ENCODE peak calls at places on chromosomes 1 and 21, in six cellular contexts. Y is brain microvascular endothelial cell, B is HCT116, U is fibroblast of the aortic adventitia, N is gastrocnemius medialis, R is AG10803. K is an unnamed sample.

GRCh38 chr1:157968951-157969350 is 24.5 kb upstream of the KIRREL1 start:
- DNase-seq in Y (peak), B (no peak), U (peak), N (no peak), R (peak), K (no peak)

GRCh38 chr1:204075116-204075636 is 2.3 kb downstream of the SOX13 start:
- DNase-seq in Y (no peak), B (no peak), U (peak), N (no peak), R (peak), K (no peak)

GRCh38 chr1:47231314-47232186 is 475 bp downstream of the TAL1 start:
- DNase-seq in Y (peak), B (no peak), U (peak), N (no peak), R (peak), K (peak)

GRCh38 chr1:113818585-113818984 is 6.3 kb upstream of the RSBN1 start:
- DNase-seq in Y (no peak), B (no peak), U (no peak), N (no peak), R (no peak), K (no peak)

GRCh38 chr1:99758073-99758511 is 8.3 kb downstream of the FRRS1 start:
- DNase-seq in Y (no peak), B (no peak), U (no peak), N (no peak), R (peak), K (no peak)

GRCh38 chr1:14190508-14190907 is 408.0 kb upstream of the KAZN start:
- DNase-seq in Y (no peak), B (no peak), U (no peak), N (no peak), R (no peak), K (no peak)

GRCh38 chr1:81681570-81681969 is 119.2 kb upstream of the ADGRL2 start:
- DNase-seq in Y (no peak), B (no peak), U (peak), N (no peak), R (peak), K (no peak)

GRCh38 chr1:90706437-90707362 is 10.4 kb downstream of the BARHL2 start:
- DNase-seq in Y (no peak), B (no peak), U (no peak), N (no peak), R (no peak), K (no peak)

GRCh38 chr21:28207776-28208175 is 784.9 kb downstream of the LTN1 start:
- DNase-seq in Y (peak), B (no peak), U (peak), N (no peak), R (peak), K (no peak)

GRCh38 chr1:56024155-56024554 is 555.2 kb downstream of the PLPP3 start:
- DNase-seq in Y (no peak), B (no peak), U (no peak), N (no peak), R (no peak), K (no peak)

GRCh38 chr1:222616535-222616934 is 1.4 kb upstream of the MIA3 start:
- DNase-seq in Y (peak), B (no peak), U (peak), N (no peak), R (peak), K (peak)

GRCh38 chr1:64915381-64916274 is 50.7 kb downstream of the JAK1 start:
- DNase-seq in Y (peak), B (no peak), U (peak), N (no peak), R (peak), K (no peak)

GRCh38 chr1:59244891-59245290 is 52.0 kb upstream of the FGGY start:
- DNase-seq in Y (no peak), B (no peak), U (no peak), N (no peak), R (no peak), K (no peak)

GRCh38 chr1:185696419-185697150 is 37.6 kb upstream of the HMCN1 start:
- DNase-seq in Y (no peak), B (no peak), U (no peak), N (no peak), R (peak), K (no peak)

GRCh38 chr1:72284084-72284397 is 1.7 kb upstream of the NEGR1 start:
- DNase-seq in Y (no peak), B (no peak), U (no peak), N (no peak), R (no peak), K (no peak)

GRCh38 chr1:201675143-201675542 is 136.2 kb downstream of the NAV1 start:
- DNase-seq in Y (no peak), B (no peak), U (no peak), N (no peak), R (peak), K (no peak)

GRCh38 chr1:18722270-18722669 is 91.6 kb downstream of the PAX7 start:
- DNase-seq in Y (no peak), B (no peak), U (no peak), N (no peak), R (no peak), K (no peak)

GRCh38 chr1:37056201-37056764 is 22.0 kb upstream of the GRIK3 start:
- DNase-seq in Y (no peak), B (no peak), U (no peak), N (no peak), R (no peak), K (no peak)

GRCh38 chr21:36156815-36157670 is at the start of gene DOP1B:
- DNase-seq in Y (no peak), B (no peak), U (no peak), N (no peak), R (no peak), K (peak)

GRCh38 chr1:41238311-41239094 is 3.6 kb downstream of the SCMH1 start:
- DNase-seq in Y (no peak), B (no peak), U (no peak), N (no peak), R (no peak), K (no peak)

GRCh38 chr1:208420021-208420420 is 175.8 kb upstream of the PLXNA2 start:
- DNase-seq in Y (no peak), B (no peak), U (no peak), N (no peak), R (no peak), K (no peak)

GRCh38 chr1:15426492-15427279 is 11.6 kb upstream of the CTRC start:
- DNase-seq in Y (no peak), B (no peak), U (no peak), N (no peak), R (no peak), K (no peak)
- TF ChIP-seq CTCF in Y (peak), B (no peak), U (no peak), N (no peak), R (no peak), K (no peak)

GRCh38 chr1:118985611-118986290 is 2.4 kb downstream of the TBX15 start:
- DNase-seq in Y (no peak), B (no peak), U (no peak), N (no peak), R (no peak), K (peak)

GRCh38 chr1:118983558-118984021 is 4.6 kb downstream of the TBX15 start:
- DNase-seq in Y (peak), B (no peak), U (no peak), N (no peak), R (peak), K (no peak)

GRCh38 chr1:118984990-118985608 is 3.0 kb downstream of the TBX15 start:
- DNase-seq in Y (no peak), B (no peak), U (no peak), N (no peak), R (no peak), K (no peak)

GRCh38 chr1:118982816-118983557 is 5.2 kb downstream of the TBX15 start:
- DNase-seq in Y (no peak), B (no peak), U (no peak), N (no peak), R (no peak), K (no peak)

DNA sequence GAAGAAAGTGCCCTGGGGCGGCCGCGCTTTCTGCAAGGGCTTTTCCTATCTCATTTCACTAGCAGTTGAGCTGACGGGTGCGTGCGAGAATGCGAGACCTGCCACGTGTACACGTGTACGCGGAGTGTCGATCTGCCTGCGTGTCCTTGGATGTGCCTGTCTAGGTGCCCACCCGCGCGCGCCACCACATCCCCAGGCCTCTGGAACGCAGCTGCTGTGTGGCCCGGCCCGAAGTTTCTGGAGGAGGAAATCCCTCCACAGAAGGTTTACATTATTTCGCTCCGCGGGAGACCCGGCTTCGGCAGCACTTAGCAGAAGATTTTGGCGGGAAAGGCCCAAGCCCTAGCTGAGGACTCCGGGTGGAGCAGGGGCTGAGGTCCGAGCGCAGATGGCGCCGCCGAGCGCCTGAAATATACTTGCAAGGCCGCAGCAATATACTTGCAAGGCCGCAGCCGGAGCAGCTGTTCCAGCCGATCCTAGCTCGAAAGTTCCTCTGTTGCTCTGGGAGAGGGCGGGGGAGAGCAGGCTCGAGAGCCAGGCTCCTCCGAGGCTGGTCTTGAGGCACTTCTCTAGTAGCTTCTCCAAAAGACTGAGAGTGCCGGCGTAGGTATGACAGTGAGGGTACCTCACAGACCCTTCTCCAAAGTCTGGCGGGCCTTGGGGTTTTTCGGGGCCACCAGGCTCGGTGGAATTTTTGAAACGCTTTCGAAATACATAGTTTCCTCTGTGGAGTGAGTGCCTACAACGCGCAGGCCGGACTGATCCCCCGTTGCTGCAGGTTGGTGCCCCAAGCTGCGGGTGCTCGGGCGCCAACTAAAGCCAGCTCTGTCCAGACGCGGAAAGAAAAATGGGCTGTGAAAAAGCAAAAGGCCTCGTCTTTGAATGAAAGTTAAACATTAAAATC is 3.8 kb downstream of the TBX15 start:
- DNase-seq in Y (peak), B (no peak), U (no peak), N (no peak), R (peak), K (peak)
- H3K4me3 ChIP-seq in Y (peak), B (no peak), U (no peak), N (peak), R (peak), K (no peak)

DNA sequence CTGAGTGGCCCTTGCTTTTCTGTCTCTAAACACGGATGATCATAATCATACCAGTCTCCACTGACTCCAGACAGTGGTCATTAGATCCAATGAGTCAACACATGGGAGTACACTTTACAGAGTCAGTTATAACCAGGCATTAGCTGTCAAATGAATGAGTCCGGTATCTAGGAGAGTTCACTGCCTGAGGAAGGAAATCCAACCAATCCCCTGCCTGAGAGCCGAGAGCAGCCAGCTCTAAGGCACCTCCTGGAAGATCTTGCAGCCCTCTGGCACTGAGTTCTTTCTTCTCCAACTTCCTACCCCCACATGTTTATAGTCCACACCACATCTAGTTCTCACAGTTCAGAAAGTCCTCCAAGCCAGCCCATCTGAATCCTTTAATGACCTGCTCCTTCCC is 29.4 kb upstream of the RBM15 start:
- DNase-seq in Y (peak), B (no peak), U (peak), N (no peak), R (peak), K (no peak)
- TF ChIP-seq CTCF in Y (peak), B (no peak), U (peak), N (no peak), R (peak), K (no peak)

GRCh38 chr1:6419397-6419802 is 319 bp downstream of the HES2 start:
- DNase-seq in Y (no peak), B (no peak), U (no peak), N (no peak), R (no peak), K (no peak)

GRCh38 chr1:6420594-6421042 is 899 bp upstream of the HES2 start:
- DNase-seq in Y (no peak), B (no peak), U (no peak), N (no peak), R (no peak), K (no peak)

GRCh38 chr1:6417961-6418667 is 1.6 kb downstream of the HES2 start:
- DNase-seq in Y (no peak), B (no peak), U (no peak), N (no peak), R (no peak), K (no peak)

GRCh38 chr1:6419803-6420593 is at the start of gene HES2:
- DNase-seq in Y (no peak), B (no peak), U (no peak), N (no peak), R (no peak), K (no peak)

GRCh38 chr1:6418668-6419396 is 887 bp downstream of the HES2 start:
- DNase-seq in Y (no peak), B (no peak), U (no peak), N (no peak), R (no peak), K (no peak)
- H3K4me3 ChIP-seq in Y (no peak), B (peak), U (no peak), N (peak), R (no peak), K (peak)

DNA sequence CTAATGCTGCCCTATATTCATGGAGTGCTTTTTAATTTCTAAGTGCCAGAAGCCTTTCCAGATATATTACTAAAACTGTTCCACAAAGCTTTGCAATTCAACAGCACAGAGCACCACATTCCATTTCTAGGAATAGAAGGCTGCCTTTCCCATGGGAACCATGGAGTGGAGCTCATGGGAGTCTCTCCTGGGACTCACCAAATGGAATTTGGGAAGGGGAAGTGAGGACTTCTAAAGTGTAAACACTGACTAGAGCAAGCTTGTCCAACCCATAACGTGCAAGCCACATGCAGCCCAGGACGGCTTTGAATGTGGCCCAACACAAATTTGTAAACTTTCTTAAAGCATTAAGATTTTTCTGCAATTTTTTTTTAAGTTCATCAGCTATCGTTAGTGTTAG is 190.4 kb upstream of the TNR start:
- DNase-seq in Y (peak), B (no peak), U (peak), N (no peak), R (peak), K (no peak)
- TF ChIP-seq CTCF in Y (no peak), B (no peak), U (no peak), N (no peak), R (peak), K (no peak)

DNA sequence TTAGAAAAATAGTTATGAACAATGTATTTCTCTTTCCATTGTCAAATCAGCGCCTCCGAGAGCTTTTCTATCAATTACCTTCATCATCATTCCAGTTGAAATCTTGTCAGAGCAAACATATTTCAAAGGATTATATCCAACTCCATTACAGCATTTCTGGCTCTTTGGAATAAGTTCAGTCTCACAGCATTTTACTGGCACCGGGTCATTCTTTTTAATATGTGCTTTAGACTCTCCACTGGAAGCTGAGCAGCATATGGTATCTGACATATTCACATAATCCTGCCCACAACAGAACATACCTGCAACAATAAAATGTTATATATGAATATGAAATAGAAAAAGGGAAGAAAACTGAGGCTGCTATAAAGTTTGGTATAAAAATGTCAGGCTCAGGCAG is 222.9 kb downstream of the KCTD3 start:
- DNase-seq in Y (no peak), B (no peak), U (no peak), N (no peak), R (no peak), K (no peak)
- H3K4me3 ChIP-seq in Y (no peak), B (no peak), U (no peak), N (no peak), R (no peak), K (no peak)

GRCh38 chr1:53619811-53620619 is 118.9 kb downstream of the GLIS1 start:
- DNase-seq in Y (no peak), B (no peak), U (no peak), N (no peak), R (no peak), K (no peak)
- TF ChIP-seq CTCF in Y (no peak), B (no peak), U (no peak), N (no peak), R (no peak), K (no peak)

DNA sequence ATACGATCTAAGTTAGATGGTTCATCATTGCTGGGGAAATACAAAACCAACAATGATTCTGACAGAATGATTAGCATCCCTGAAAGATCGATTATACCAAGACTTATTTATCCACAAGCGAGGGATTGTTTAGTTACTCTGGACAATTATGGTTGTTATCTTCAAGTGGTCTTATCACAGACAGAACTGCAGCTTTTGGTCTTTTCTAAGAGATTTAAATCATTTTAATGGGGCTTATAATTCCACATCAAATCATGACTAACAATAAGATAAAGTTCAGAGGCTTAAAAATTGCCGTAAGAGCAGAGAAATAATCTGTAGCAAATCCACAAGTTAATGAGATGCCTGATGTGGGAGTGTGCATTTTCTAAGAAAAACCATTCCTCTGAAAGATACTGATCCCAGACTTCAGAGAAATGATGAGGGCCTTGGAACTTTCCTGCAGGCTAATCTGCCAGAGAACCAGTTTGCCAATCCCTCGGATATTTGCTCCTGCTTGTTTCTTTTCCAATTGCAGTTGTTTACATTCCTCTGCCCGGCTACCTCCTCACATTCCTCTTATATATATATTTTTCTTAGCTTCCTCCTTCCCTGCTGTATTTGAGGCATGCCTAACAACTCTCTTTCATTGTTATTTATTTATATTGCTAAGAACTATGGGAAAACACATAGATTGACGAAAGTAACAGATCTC is 134.8 kb downstream of the BACH1 start:
- DNase-seq in Y (no peak), B (no peak), U (peak), N (no peak), R (peak), K (no peak)
- H3K4me3 ChIP-seq in Y (no peak), B (no peak), U (no peak), N (no peak), R (no peak), K (no peak)

GRCh38 chr1:3729594-3730555 is 22.4 kb upstream of the CCDC27 start:
- DNase-seq in Y (no peak), B (no peak), U (no peak), N (no peak), R (peak), K (no peak)

GRCh38 chr1:3730556-3731247 is 21.5 kb upstream of the CCDC27 start:
- DNase-seq in Y (no peak), B (no peak), U (no peak), N (no peak), R (no peak), K (no peak)

GRCh38 chr1:3727825-3728776 is 24.1 kb upstream of the CCDC27 start:
- DNase-seq in Y (no peak), B (no peak), U (no peak), N (no peak), R (no peak), K (no peak)

GRCh38 chr1:3725366-3725765 is 26.9 kb upstream of the CCDC27 start:
- DNase-seq in Y (no peak), B (no peak), U (no peak), N (no peak), R (no peak), K (no peak)

GRCh38 chr1:3727042-3727824 is 25.0 kb upstream of the CCDC27 start:
- DNase-seq in Y (no peak), B (no peak), U (no peak), N (no peak), R (no peak), K (no peak)
- TF ChIP-seq CTCF in Y (peak), B (no peak), U (peak), N (no peak), R (peak), K (no peak)

GRCh38 chr1:93221913-93222312 is 41.4 kb downstream of the CCDC18 start:
- DNase-seq in Y (no peak), B (no peak), U (no peak), N (no peak), R (peak), K (no peak)

GRCh38 chr1:93215322-93215721 is 34.8 kb downstream of the CCDC18 start:
- DNase-seq in Y (no peak), B (no peak), U (no peak), N (no peak), R (no peak), K (no peak)

GRCh38 chr1:93222987-93223675 is 42.6 kb downstream of the CCDC18 start:
- DNase-seq in Y (no peak), B (no peak), U (no peak), N (no peak), R (no peak), K (no peak)

GRCh38 chr1:93219443-93219842 is 38.9 kb downstream of the CCDC18 start:
- DNase-seq in Y (no peak), B (no peak), U (no peak), N (no peak), R (no peak), K (no peak)
- H3K4me3 ChIP-seq in Y (no peak), B (no peak), U (no peak), N (no peak), R (no peak), K (no peak)

K was measured in lower leg skin.